ENCODE peak calls at places on chromosomes 7 and 10, in four cellular contexts. One of them, this sample, is unnamed.

GRCh38 chr10:61779950-61780659 is 117.4 kb downstream of the CABCOCO1 start:
- DNase-seq in tibial artery: peak; percentile 43
- DNase-seq in GM12865: no peak
- DNase-seq in osteoblast: no peak
- DNase-seq in this sample: no peak

GRCh38 chr7:4302203-4302905 is 379.7 kb upstream of the FOXK1 start:
- DNase-seq in tibial artery: no peak
- DNase-seq in GM12865: no peak
- DNase-seq in osteoblast: peak; percentile 42
- DNase-seq in this sample: no peak

GRCh38 chr10:131160219-131160875 is 151.2 kb downstream of the TCERG1L start:
- DNase-seq in tibial artery: no peak
- DNase-seq in GM12865: no peak
- DNase-seq in osteoblast: peak; percentile 74
- DNase-seq in this sample: no peak

GRCh38 chr7:55657654-55658053 is 85.4 kb upstream of the VOPP1 start:
- DNase-seq in tibial artery: no peak
- DNase-seq in GM12865: peak; percentile 44
- DNase-seq in osteoblast: no peak
- DNase-seq in this sample: no peak

GRCh38 chr10:49272251-49273081 is 26.5 kb upstream of the C10orf71 start:
- DNase-seq in tibial artery: peak; percentile 46
- DNase-seq in GM12865: no peak
- DNase-seq in osteoblast: no peak
- DNase-seq in this sample: no peak

GRCh38 chr7:47088329-47089067 is 493.4 kb downstream of the TNS3 start:
- DNase-seq in tibial artery: peak; percentile 58
- DNase-seq in GM12865: peak; percentile 61
- DNase-seq in osteoblast: peak; percentile 84
- DNase-seq in this sample: peak; percentile 45

GRCh38 chr7:80127412-80128150 is 7.0 kb upstream of the GNAI1 start:
- DNase-seq in tibial artery: no peak
- DNase-seq in GM12865: no peak
- DNase-seq in osteoblast: no peak
- DNase-seq in this sample: no peak

GRCh38 chr10:77196616-77197015 is 441.0 kb downstream of the KCNMA1 start:
- DNase-seq in tibial artery: no peak
- DNase-seq in GM12865: no peak
- DNase-seq in osteoblast: no peak
- DNase-seq in this sample: no peak

GRCh38 chr10:133325761-133326463 is 10.8 kb downstream of the CALY start:
- DNase-seq in tibial artery: no peak
- DNase-seq in GM12865: no peak
- DNase-seq in osteoblast: no peak
- DNase-seq in this sample: peak; percentile 42

GRCh38 chr7:20193242-20193777 is 23.9 kb downstream of the MACC1 start:
- DNase-seq in tibial artery: no peak
- DNase-seq in GM12865: peak; percentile 46
- DNase-seq in osteoblast: peak; percentile 44
- DNase-seq in this sample: peak; percentile 29

GRCh38 chr10:34861293-34862004 is 46.4 kb upstream of the PARD3 start:
- DNase-seq in tibial artery: peak; percentile 40
- DNase-seq in GM12865: no peak
- DNase-seq in osteoblast: peak; percentile 68
- DNase-seq in this sample: no peak

GRCh38 chr7:101586971-101587370 is 42.1 kb downstream of the MYL10 start:
- DNase-seq in tibial artery: no peak
- DNase-seq in GM12865: no peak
- DNase-seq in osteoblast: peak; percentile 27
- DNase-seq in this sample: peak; percentile 3

GRCh38 chr10:24435374-24435773 is 226.4 kb downstream of the KIAA1217 start:
- DNase-seq in tibial artery: no peak
- DNase-seq in GM12865: no peak
- DNase-seq in osteoblast: peak; percentile 25
- DNase-seq in this sample: no peak

GRCh38 chr7:80385512-80385911 is 126.4 kb downstream of the GNAT3 start:
- DNase-seq in tibial artery: no peak
- DNase-seq in GM12865: no peak
- DNase-seq in osteoblast: no peak
- DNase-seq in this sample: no peak

GRCh38 chr7:5670173-5670933 is 111.1 kb downstream of the RNF216 start:
- DNase-seq in tibial artery: peak; percentile 41
- DNase-seq in GM12865: no peak
- DNase-seq in osteoblast: peak; percentile 57
- DNase-seq in this sample: no peak

GRCh38 chr7:18497800-18498199 is 2.3 kb downstream of the HDAC9 start:
- DNase-seq in tibial artery: no peak
- DNase-seq in GM12865: no peak
- DNase-seq in osteoblast: no peak
- DNase-seq in this sample: no peak

GRCh38 chr10:92778091-92778490 is 70.2 kb upstream of the EXOC6 start:
- DNase-seq in tibial artery: no peak
- DNase-seq in GM12865: no peak
- DNase-seq in osteoblast: no peak
- DNase-seq in this sample: no peak

GRCh38 chr10:84308021-84308420 is 20.4 kb upstream of the CCSER2 start:
- DNase-seq in tibial artery: no peak
- DNase-seq in GM12865: no peak
- DNase-seq in osteoblast: no peak
- DNase-seq in this sample: no peak
- TF ChIP-seq CTCF in tibial artery: no peak
- TF ChIP-seq CTCF in GM12865: no peak
- TF ChIP-seq CTCF in osteoblast: no peak
- TF ChIP-seq CTCF in this sample: no peak

GRCh38 chr7:44212581-44213184 is 11.9 kb downstream of the YKT6 start:
- DNase-seq in tibial artery: no peak
- DNase-seq in GM12865: no peak
- DNase-seq in osteoblast: peak; percentile 35
- DNase-seq in this sample: no peak
- TF ChIP-seq CTCF in tibial artery: no peak
- TF ChIP-seq CTCF in GM12865: no peak
- TF ChIP-seq CTCF in osteoblast: no peak
- TF ChIP-seq CTCF in this sample: no peak

DNA sequence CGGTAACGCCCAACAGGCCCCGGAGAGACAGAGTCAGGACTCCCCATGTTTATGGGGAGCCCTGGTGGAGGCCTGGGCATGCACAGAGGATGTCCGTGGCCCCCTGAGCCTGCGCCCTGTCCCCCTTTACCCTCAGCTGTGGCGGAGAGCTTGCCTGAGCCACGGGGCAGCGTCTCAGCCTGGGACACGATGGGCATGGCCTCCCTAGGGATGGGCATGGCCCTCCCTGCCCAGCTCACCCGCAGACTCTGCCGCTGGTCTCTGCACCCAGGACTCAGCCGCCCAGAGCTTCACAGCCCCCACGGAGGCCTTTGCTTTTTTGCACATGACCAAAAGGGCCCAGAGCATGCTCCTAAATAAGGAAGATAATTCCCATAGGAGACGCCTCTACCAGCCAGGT is 394.2 kb downstream of the PTPRN2 start:
- DNase-seq in tibial artery: no peak
- DNase-seq in GM12865: no peak
- DNase-seq in osteoblast: peak; percentile 80
- DNase-seq in this sample: no peak
- TF ChIP-seq CTCF in tibial artery: no peak
- TF ChIP-seq CTCF in GM12865: no peak
- TF ChIP-seq CTCF in osteoblast: no peak
- TF ChIP-seq CTCF in this sample: no peak

DNA sequence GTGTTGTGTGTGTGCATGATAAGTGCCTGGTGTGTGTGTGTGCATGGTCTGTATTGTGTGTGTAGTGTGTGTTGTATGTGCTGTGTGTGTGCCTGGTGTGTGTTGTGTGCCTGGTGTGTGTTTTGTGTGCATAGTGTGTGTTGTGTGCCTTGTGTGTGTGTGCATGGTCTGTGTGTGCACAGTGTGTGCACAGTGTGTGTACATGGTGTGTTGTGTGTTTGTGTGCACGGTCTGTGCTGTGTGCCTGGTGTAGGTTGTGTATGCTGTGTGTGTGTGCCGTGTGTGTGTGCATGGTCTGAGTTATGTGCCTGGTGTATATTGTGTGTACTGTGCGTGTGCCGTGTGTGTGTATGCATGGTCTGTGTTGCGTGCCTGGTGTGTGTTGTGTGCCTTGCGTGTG is 403.0 kb upstream of the RNF32 start:
- DNase-seq in tibial artery: no peak
- DNase-seq in GM12865: no peak
- DNase-seq in osteoblast: no peak
- DNase-seq in this sample: no peak
- TF ChIP-seq CTCF in tibial artery: no peak
- TF ChIP-seq CTCF in GM12865: no peak
- TF ChIP-seq CTCF in osteoblast: no peak
- TF ChIP-seq CTCF in this sample: no peak

GRCh38 chr7:44123190-44124003 is at the start of gene POLD2:
- DNase-seq in tibial artery: peak; percentile 98
- DNase-seq in GM12865: peak; percentile 96
- DNase-seq in osteoblast: peak; percentile 100
- DNase-seq in this sample: peak; percentile 100
- TF ChIP-seq CTCF in tibial artery: no peak
- TF ChIP-seq CTCF in GM12865: no peak
- TF ChIP-seq CTCF in osteoblast: no peak
- TF ChIP-seq CTCF in this sample: no peak

DNA sequence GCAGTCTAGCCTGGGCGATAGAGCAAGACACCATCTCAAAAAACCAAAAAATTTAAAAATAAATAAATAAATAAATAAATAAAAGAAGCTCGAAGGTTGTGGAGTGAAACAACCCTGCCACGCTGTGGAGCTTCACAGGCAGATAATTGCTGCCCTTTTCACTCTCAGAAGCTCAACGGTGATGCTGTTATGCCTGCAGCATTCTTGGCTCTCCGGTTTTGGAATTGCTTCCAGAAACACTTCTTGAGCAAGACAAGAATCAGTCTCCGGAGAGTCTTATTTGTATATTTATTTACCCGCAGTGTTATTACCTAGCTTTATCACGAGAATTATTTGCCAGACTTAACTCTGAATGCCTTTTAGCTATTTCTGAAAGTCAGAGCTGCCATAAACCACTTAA is 40.5 kb upstream of the UBE2H start:
- DNase-seq in tibial artery: no peak
- DNase-seq in GM12865: no peak
- DNase-seq in osteoblast: no peak
- DNase-seq in this sample: no peak
- TF ChIP-seq CTCF in tibial artery: no peak
- TF ChIP-seq CTCF in GM12865: no peak
- TF ChIP-seq CTCF in osteoblast: no peak
- TF ChIP-seq CTCF in this sample: no peak

GRCh38 chr10:66277481-66277880 is 648.4 kb upstream of the LRRTM3 start:
- DNase-seq in tibial artery: no peak
- DNase-seq in GM12865: no peak
- DNase-seq in osteoblast: no peak
- DNase-seq in this sample: no peak
- TF ChIP-seq CTCF in tibial artery: no peak
- TF ChIP-seq CTCF in GM12865: no peak
- TF ChIP-seq CTCF in osteoblast: no peak
- TF ChIP-seq CTCF in this sample: no peak

GRCh38 chr7:11831727-11832495 is at the start of gene THSD7A:
- DNase-seq in tibial artery: peak; percentile 21
- DNase-seq in GM12865: peak; percentile 5
- DNase-seq in osteoblast: peak; percentile 84
- DNase-seq in this sample: peak; percentile 31
- TF ChIP-seq CTCF in tibial artery: no peak
- TF ChIP-seq CTCF in GM12865: no peak
- TF ChIP-seq CTCF in osteoblast: no peak
- TF ChIP-seq CTCF in this sample: no peak

DNA sequence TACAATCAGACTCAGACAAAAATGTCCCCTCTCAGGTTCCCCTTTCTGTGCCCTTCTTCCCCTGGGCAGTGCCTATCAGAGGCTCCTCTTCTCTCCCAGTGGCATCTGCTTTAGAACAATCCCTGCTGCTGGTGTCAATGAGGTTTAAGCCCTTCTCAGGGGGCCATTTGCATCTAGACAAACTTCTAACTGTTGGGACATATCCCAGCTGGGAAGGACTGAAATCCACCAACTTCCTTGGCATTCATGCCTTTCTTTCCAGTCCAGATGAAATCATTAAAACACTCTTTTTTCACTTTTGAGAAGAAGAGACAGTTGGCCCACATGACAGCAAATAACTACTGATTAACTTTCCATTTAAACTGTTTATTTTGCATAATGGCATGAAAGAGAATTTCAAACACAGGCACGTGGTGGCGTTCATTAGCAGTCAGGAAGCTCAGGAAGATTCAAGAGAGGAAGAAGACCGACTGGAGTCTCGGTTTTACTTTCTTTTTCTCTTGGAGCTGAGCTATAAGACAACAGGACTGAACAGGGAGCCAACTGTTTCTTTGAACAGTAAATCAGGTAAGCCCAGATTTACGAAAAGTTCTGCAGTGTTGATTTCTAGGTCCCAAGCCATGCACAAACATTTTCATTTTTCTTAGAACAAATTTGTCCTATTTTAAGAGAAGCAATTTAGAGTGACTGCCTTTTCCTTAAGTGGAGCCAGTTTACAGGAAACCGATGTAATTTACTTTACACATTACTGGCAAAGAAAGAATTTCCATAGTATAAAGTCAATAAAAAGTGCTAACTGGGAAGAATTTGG is at the start of gene GIMAP2:
- DNase-seq in tibial artery: no peak
- DNase-seq in GM12865: peak; percentile 87
- DNase-seq in osteoblast: peak; percentile 70
- DNase-seq in this sample: peak; percentile 60
- TF ChIP-seq CTCF in tibial artery: no peak
- TF ChIP-seq CTCF in GM12865: no peak
- TF ChIP-seq CTCF in osteoblast: no peak
- TF ChIP-seq CTCF in this sample: no peak

GRCh38 chr7:110693348-110693747 is 397.6 kb upstream of the LRRN3 start:
- DNase-seq in tibial artery: no peak
- DNase-seq in GM12865: no peak
- DNase-seq in osteoblast: no peak
- DNase-seq in this sample: no peak

DNA sequence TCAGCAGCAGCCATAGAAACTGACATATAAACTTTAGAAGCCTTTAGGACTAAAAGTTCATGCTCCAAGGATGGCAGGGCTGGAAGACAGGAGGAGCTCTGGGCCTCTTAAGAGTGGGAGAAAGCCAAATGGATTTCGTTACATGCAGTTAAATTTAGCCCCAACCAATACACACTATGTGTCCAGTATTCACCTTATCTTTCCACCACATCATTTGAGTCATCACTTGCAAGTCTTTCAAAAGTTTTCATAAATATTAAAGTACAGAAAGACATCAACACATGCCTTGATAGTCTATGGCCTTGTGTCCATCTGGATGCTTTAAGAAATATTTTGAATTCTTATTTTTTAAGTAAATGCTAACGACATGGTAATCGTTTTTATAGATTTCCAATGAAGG is 392.4 kb upstream of the LRRN3 start:
- DNase-seq in tibial artery: no peak
- DNase-seq in GM12865: no peak
- DNase-seq in osteoblast: no peak
- DNase-seq in this sample: no peak
- TF ChIP-seq CTCF in tibial artery: no peak
- TF ChIP-seq CTCF in GM12865: no peak
- TF ChIP-seq CTCF in osteoblast: no peak
- TF ChIP-seq CTCF in this sample: no peak